ENCODE peak calls at places on chromosomes 5 and 9, in nine cellular contexts. S, W, Y, I, Z, F, O, L and U are unnamed samples. For H3K27me3, the result is how much of the 10 kb centered on the place peaks cover.

GRCh38 chr5:149780043-149780737 is 50.1 kb downstream of the PPARGC1B start:
- DNase-seq in S (no peak), W (no peak), Y (no peak), I (no peak), Z (no peak), F (no peak), O (no peak), L (no peak), U (no peak)

GRCh38 chr9:88303785-88304495 is 84.3 kb upstream of the SPIN1 start:
- DNase-seq in S (no peak), W (no peak), Y (no peak), I (no peak), Z (no peak), F (no peak), O (no peak), L (no peak), U (no peak)

GRCh38 chr5:151601376-151601775 is 10.2 kb upstream of the FAT2 start:
- DNase-seq in S (no peak), W (no peak), Y (no peak), I (no peak), Z (no peak), F (no peak), O (no peak), L (no peak), U (no peak)

GRCh38 chr5:149834246-149834855 is 104.2 kb downstream of the PPARGC1B start:
- DNase-seq in S (no peak), W (peak), Y (peak), I (peak), Z (peak), F (no peak), O (peak), L (peak), U (peak)

GRCh38 chr9:121924700-121925099 is 168.4 kb downstream of the TTLL11 start:
- DNase-seq in S (no peak), W (no peak), Y (no peak), I (no peak), Z (no peak), F (no peak), O (no peak), L (no peak), U (no peak)

GRCh38 chr5:116011046-116011445 is 21.2 kb upstream of the ARL14EPL start:
- DNase-seq in S (no peak), W (no peak), Y (no peak), I (no peak), Z (no peak), F (no peak), O (no peak), L (no peak), U (no peak)

GRCh38 chr5:14406554-14406849 is 175.1 kb upstream of the OTULINL start:
- DNase-seq in S (no peak), W (no peak), Y (no peak), I (no peak), Z (no peak), F (no peak), O (no peak), L (no peak), U (no peak)

GRCh38 chr5:75656311-75657003 is 45.2 kb downstream of the ANKDD1B start:
- DNase-seq in S (no peak), W (no peak), Y (no peak), I (no peak), Z (peak), F (no peak), O (no peak), L (no peak), U (no peak)

GRCh38 chr9:81626511-81626910 is 62.8 kb downstream of the TLE1 start:
- DNase-seq in S (no peak), W (no peak), Y (no peak), I (no peak), Z (no peak), F (no peak), O (no peak), L (no peak), U (no peak)

GRCh38 chr5:109718216-109718615 is 28.5 kb downstream of the MAN2A1 start:
- DNase-seq in S (no peak), W (no peak), Y (no peak), I (no peak), Z (no peak), F (no peak), O (no peak), L (no peak), U (no peak)

GRCh38 chr9:93580654-93581380 is 4.4 kb downstream of the PHF2 start:
- DNase-seq in S (no peak), W (peak), Y (no peak), I (no peak), Z (no peak), F (peak), O (no peak), L (peak), U (no peak)

GRCh38 chr5:135319458-135319857 is 79.6 kb downstream of the MACROH2A1 start:
- DNase-seq in S (no peak), W (no peak), Y (no peak), I (no peak), Z (no peak), F (no peak), O (no peak), L (peak), U (no peak)

GRCh38 chr5:178149199-178149932 is 4.3 kb downstream of the NHP2 start:
- DNase-seq in S (no peak), W (no peak), Y (no peak), I (no peak), Z (no peak), F (no peak), O (no peak), L (no peak), U (no peak)

GRCh38 chr5:177301503-177302165 is 1.9 kb downstream of the RAB24 start:
- DNase-seq in S (peak), W (peak), Y (peak), I (no peak), Z (no peak), F (no peak), O (no peak), L (peak), U (no peak)

GRCh38 chr9:23088932-23089364 is 642.3 kb downstream of the DMRTA1 start:
- DNase-seq in S (no peak), W (no peak), Y (no peak), I (peak), Z (no peak), F (no peak), O (no peak), L (no peak), U (no peak)

GRCh38 chr9:87271696-87272477 is 225.8 kb upstream of the DAPK1 start:
- DNase-seq in S (no peak), W (no peak), Y (no peak), I (no peak), Z (no peak), F (no peak), O (no peak), L (no peak), U (no peak)

GRCh38 chr9:69674741-69675438 is 2.7 kb upstream of the APBA1 start:
- DNase-seq in S (no peak), W (no peak), Y (no peak), I (no peak), Z (no peak), F (no peak), O (no peak), L (no peak), U (no peak)

GRCh38 chr5:149118463-149118862 is 22.8 kb upstream of the ABLIM3 start:
- DNase-seq in S (no peak), W (no peak), Y (no peak), I (no peak), Z (no peak), F (no peak), O (no peak), L (no peak), U (no peak)

GRCh38 chr5:111337688-111338087 is 113.5 kb downstream of the CAMK4 start:
- DNase-seq in S (no peak), W (no peak), Y (no peak), I (no peak), Z (no peak), F (no peak), O (no peak), L (no peak), U (no peak)

GRCh38 chr9:69442486-69442885 is 117.5 kb downstream of the ENTREP1 start:
- DNase-seq in S (no peak), W (no peak), Y (no peak), I (no peak), Z (no peak), F (no peak), O (no peak), L (no peak), U (no peak)

GRCh38 chr5:127909078-127909477 is 174.5 kb upstream of the SLC12A2 start:
- DNase-seq in S (no peak), W (peak), Y (no peak), I (no peak), Z (no peak), F (no peak), O (peak), L (no peak), U (no peak)

GRCh38 chr9:35164711-35165110 is 2.9 kb downstream of the UNC13B start:
- DNase-seq in S (no peak), W (no peak), Y (no peak), I (no peak), Z (no peak), F (no peak), O (no peak), L (no peak), U (no peak)

GRCh38 chr5:171242521-171242920 is 66.5 kb upstream of the TLX3 start:
- DNase-seq in S (no peak), W (no peak), Y (no peak), I (no peak), Z (no peak), F (no peak), O (no peak), L (no peak), U (no peak)

GRCh38 chr5:73213566-73213998 is 40.6 kb downstream of the TMEM174 start:
- DNase-seq in S (no peak), W (no peak), Y (no peak), I (peak), Z (no peak), F (no peak), O (no peak), L (no peak), U (peak)

GRCh38 chr5:146055432-146055831 is 49.9 kb downstream of the PLAC8L1 start:
- DNase-seq in S (no peak), W (no peak), Y (no peak), I (no peak), Z (no peak), F (no peak), O (no peak), L (no peak), U (no peak)

GRCh38 chr5:132459983-132460834 is 30.4 kb downstream of the IRF1 start:
- DNase-seq in S (peak), W (peak), Y (peak), I (no peak), Z (no peak), F (no peak), O (no peak), L (peak), U (no peak)

GRCh38 chr5:11892832-11893231 is 11.4 kb downstream of the CTNND2 start:
- DNase-seq in S (no peak), W (no peak), Y (no peak), I (no peak), Z (no peak), F (no peak), O (no peak), L (no peak), U (no peak)

GRCh38 chr5:176724472-176724871 is 77.2 kb downstream of the TSPAN17 start:
- DNase-seq in S (no peak), W (no peak), Y (no peak), I (no peak), Z (no peak), F (no peak), O (no peak), L (no peak), U (no peak)

GRCh38 chr5:96752341-96753016 is 55.3 kb downstream of the ERAP1 start:
- DNase-seq in S (no peak), W (no peak), Y (no peak), I (no peak), Z (no peak), F (no peak), O (peak), L (no peak), U (no peak)

GRCh38 chr9:133125706-133126696 is 5.0 kb upstream of the RALGDS start:
- DNase-seq in S (peak), W (no peak), Y (peak), I (no peak), Z (peak), F (no peak), O (peak), L (no peak), U (no peak)

GRCh38 chr5:35239911-35240610 is 9.8 kb upstream of the PRLR start:
- DNase-seq in S (no peak), W (no peak), Y (no peak), I (no peak), Z (no peak), F (no peak), O (no peak), L (no peak), U (no peak)

GRCh38 chr9:78235296-78235770 is 542 bp upstream of the CEP78 start:
- DNase-seq in S (no peak), W (no peak), Y (no peak), I (no peak), Z (no peak), F (no peak), O (peak), L (no peak), U (no peak)

GRCh38 chr9:92887880-92888338 is 10.1 kb upstream of the ZNF484 start:
- DNase-seq in S (no peak), W (no peak), Y (no peak), I (peak), Z (no peak), F (no peak), O (no peak), L (no peak), U (no peak)

GRCh38 chr5:5266296-5266695 is 126.2 kb downstream of the ADAMTS16 start:
- DNase-seq in S (no peak), W (no peak), Y (no peak), I (no peak), Z (no peak), F (no peak), O (no peak), L (no peak), U (no peak)

GRCh38 chr9:135480071-135480941 is 724 bp downstream of the PPP1R26 start:
- DNase-seq in S (no peak), W (no peak), Y (peak), I (peak), Z (no peak), F (no peak), O (peak), L (peak), U (no peak)

GRCh38 chr9:120446681-120447080 is 133.3 kb downstream of the CDK5RAP2 start:
- DNase-seq in S (no peak), W (no peak), Y (no peak), I (no peak), Z (no peak), F (no peak), O (no peak), L (no peak), U (no peak)

GRCh38 chr5:180605554-180606214 is 14.4 kb upstream of the SCGB3A1 start:
- DNase-seq in S (peak), W (peak), Y (peak), I (peak), Z (no peak), F (no peak), O (peak), L (peak), U (no peak)
- TF ChIP-seq CTCF in S (peak), W (peak), Y (peak), I (no peak), Z (no peak), F (peak), O (peak), L (no peak), U (no peak)

DNA sequence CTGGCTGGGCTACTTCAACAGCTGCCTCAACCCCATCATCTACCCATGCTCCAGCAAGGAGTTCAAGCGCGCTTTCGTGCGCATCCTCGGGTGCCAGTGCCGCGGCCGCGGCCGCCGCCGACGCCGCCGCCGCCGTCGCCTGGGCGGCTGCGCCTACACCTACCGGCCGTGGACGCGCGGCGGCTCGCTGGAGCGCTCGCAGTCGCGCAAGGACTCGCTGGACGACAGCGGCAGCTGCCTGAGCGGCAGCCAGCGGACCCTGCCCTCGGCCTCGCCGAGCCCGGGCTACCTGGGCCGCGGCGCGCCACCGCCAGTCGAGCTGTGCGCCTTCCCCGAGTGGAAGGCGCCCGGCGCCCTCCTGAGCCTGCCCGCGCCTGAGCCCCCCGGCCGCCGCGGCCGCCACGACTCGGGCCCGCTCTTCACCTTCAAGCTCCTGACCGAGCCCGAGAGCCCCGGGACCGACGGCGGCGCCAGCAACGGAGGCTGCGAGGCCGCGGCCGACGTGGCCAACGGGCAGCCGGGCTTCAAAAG is 36.9 kb upstream of the TTC1 start:
- DNase-seq in S (no peak), W (no peak), Y (peak), I (peak), Z (no peak), F (no peak), O (peak), L (no peak), U (no peak)
- H3K27me3 ChIP-seq in S (under half), W (under half), Y (half or more), I (under half), Z (under half), F (half or more), O (under half), L (half or more), U (under half)

GRCh38 chr5:1762878-1763547 is 36.6 kb downstream of the MRPL36 start:
- DNase-seq in S (peak), W (peak), Y (no peak), I (no peak), Z (no peak), F (peak), O (no peak), L (peak), U (peak)

GRCh38 chr5:1764606-1764960 is 35.1 kb downstream of the MRPL36 start:
- DNase-seq in S (peak), W (peak), Y (no peak), I (peak), Z (no peak), F (no peak), O (no peak), L (no peak), U (no peak)

GRCh38 chr5:1763960-1764605 is 35.6 kb downstream of the MRPL36 start:
- DNase-seq in S (peak), W (peak), Y (no peak), I (peak), Z (no peak), F (peak), O (no peak), L (no peak), U (peak)

GRCh38 chr5:1762121-1762877 is 37.3 kb downstream of the MRPL36 start:
- DNase-seq in S (peak), W (peak), Y (no peak), I (peak), Z (no peak), F (peak), O (no peak), L (peak), U (no peak)

DNA sequence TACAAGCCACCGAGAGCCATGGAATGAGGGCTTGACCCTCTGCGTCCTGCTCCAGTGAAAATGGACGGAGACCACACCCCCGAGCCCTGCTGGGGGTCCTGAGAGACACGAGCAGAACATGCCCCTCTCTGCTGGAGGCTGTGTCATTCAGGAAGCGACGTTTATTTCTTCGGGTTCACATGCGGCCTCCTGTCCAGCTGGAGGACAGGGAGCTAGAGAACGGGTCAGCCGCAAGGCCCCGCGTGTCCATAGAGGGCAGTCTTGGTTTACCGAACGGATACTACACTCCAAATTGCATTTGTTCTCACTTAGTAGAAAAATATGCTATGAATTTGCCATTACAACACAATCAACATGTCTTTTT is 36.1 kb downstream of the MRPL36 start:
- DNase-seq in S (peak), W (peak), Y (peak), I (peak), Z (peak), F (peak), O (peak), L (no peak), U (peak)
- TF ChIP-seq EP300 in S (no peak), W (no peak), Y (no peak), I (no peak), Z (no peak), F (no peak), O (no peak), L (no peak), U (no peak)

DNA sequence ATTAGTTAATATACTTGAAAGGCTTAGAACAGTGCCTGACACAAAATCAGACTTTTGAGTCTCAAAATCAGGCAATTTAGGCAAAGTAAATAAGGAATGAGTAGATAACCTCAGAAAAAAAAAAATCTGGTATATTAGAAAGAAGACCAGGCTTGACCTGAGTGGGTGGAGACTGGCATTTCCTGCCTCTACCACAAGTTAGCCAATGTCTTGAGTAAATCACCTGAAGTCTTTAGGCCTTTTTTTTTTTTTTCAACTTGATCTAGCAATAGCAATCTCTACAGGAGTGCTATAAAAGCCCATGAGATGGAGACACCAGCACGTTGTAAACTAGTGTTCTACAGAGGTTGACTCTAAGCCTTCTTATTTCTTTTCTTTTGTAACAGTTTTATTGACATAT is 104.2 kb upstream of the RASEF start:
- DNase-seq in S (no peak), W (peak), Y (no peak), I (no peak), Z (no peak), F (no peak), O (no peak), L (no peak), U (no peak)
- TF ChIP-seq CTCF in S (no peak), W (no peak), Y (no peak), I (no peak), Z (no peak), F (no peak), O (no peak), L (no peak), U (no peak)

GRCh38 chr5:33410221-33410620 is 30.5 kb upstream of the TARS1 start:
- DNase-seq in S (no peak), W (no peak), Y (no peak), I (no peak), Z (no peak), F (no peak), O (no peak), L (no peak), U (no peak)

GRCh38 chr5:33409435-33410146 is 31.2 kb upstream of the TARS1 start:
- DNase-seq in S (peak), W (no peak), Y (peak), I (no peak), Z (no peak), F (no peak), O (peak), L (no peak), U (no peak)

GRCh38 chr5:33403187-33403586 is 37.6 kb upstream of the TARS1 start:
- DNase-seq in S (no peak), W (no peak), Y (no peak), I (no peak), Z (no peak), F (no peak), O (no peak), L (no peak), U (no peak)

GRCh38 chr5:33411498-33411897 is 29.3 kb upstream of the TARS1 start:
- DNase-seq in S (no peak), W (no peak), Y (no peak), I (no peak), Z (no peak), F (no peak), O (no peak), L (no peak), U (no peak)

GRCh38 chr5:33408816-33409215 is 31.9 kb upstream of the TARS1 start:
- DNase-seq in S (no peak), W (no peak), Y (no peak), I (no peak), Z (no peak), F (no peak), O (no peak), L (no peak), U (no peak)
- H3K27me3 ChIP-seq in S (under half), W (under half), Y (under half), I (under half), Z (under half), F (under half), O (under half), L (under half), U (under half)

DNA sequence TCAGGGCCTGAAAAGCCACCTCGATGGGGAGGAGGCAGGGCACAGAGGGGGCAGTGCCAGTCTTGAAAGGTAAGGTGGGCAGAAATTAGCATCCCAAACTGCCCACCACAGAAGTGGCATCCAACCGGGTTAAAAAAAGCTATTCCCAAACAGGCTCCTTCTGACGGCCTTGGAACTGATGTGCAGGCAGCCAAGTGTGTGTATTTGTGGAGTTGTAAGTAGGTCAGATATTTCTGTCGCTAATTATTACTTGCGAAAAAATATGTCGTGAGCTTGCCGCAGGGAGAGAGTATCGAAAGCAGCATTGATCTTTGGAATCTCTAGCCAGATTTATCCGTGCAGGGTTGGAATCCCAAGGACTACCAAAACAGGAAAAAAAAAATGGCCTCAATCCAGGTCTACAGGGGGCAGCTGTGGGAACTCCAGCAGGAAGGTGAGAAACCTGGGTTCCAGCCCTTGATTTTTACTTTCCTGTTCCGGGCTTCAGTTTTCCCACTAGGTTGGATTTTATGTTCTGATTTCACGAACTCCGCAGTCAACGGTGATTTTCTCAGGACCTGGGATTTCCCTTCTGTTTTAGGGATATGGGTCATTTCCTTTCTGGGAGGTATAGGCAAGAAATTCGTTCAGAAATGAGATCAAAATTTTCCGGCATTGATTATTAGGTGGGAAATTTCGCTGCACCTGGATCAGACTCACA is 200.8 kb downstream of the RGS3 start:
- DNase-seq in S (no peak), W (peak), Y (no peak), I (no peak), Z (no peak), F (no peak), O (no peak), L (no peak), U (no peak)
- TF ChIP-seq EP300 in S (no peak), W (no peak), Y (no peak), I (no peak), Z (no peak), F (no peak), O (no peak), L (no peak), U (no peak)